ENCODE peak calls at places on chromosome 2, in nine cellular contexts. One of them, this sample, is unnamed.

GRCh38 chr2:148524519-148524919 is 120.0 kb upstream of the EPC2 start:
- DNase-seq in IMR-90: no peak
- DNase-seq in neural progenitor cell: no peak
- DNase-seq in neuronal stem cell: no peak
- DNase-seq in colonic mucosa: no peak
- DNase-seq in GM23248: no peak
- DNase-seq in NT2/D1: no peak
- DNase-seq in kidney: no peak
- DNase-seq in PC-3: no peak
- DNase-seq in this sample: no peak

GRCh38 chr2:43305537-43305936 is 79.1 kb upstream of the ZFP36L2 start:
- DNase-seq in PC-3: no peak
- DNase-seq in NT2/D1: no peak
- DNase-seq in neuronal stem cell: no peak
- DNase-seq in kidney: no peak
- DNase-seq in GM23248: peak; percentile 45
- DNase-seq in colonic mucosa: peak; percentile 39
- DNase-seq in IMR-90: no peak
- DNase-seq in neural progenitor cell: no peak
- DNase-seq in this sample: no peak

GRCh38 chr2:219557791-219558785 is 13.3 kb downstream of the OBSL1 start:
- DNase-seq in IMR-90: no peak
- DNase-seq in neural progenitor cell: no peak
- DNase-seq in PC-3: no peak
- DNase-seq in kidney: peak; percentile 63
- DNase-seq in colonic mucosa: no peak
- DNase-seq in GM23248: no peak
- DNase-seq in NT2/D1: no peak
- DNase-seq in neuronal stem cell: no peak
- DNase-seq in this sample: no peak

GRCh38 chr2:119024568-119024967 is 82.6 kb downstream of the MARCO start:
- DNase-seq in NT2/D1: no peak
- DNase-seq in kidney: no peak
- DNase-seq in neural progenitor cell: no peak
- DNase-seq in neuronal stem cell: no peak
- DNase-seq in PC-3: no peak
- DNase-seq in colonic mucosa: no peak
- DNase-seq in GM23248: no peak
- DNase-seq in IMR-90: no peak
- DNase-seq in this sample: no peak

GRCh38 chr2:113032737-113033136 is 19.9 kb downstream of the IL36B start:
- DNase-seq in neuronal stem cell: no peak
- DNase-seq in GM23248: no peak
- DNase-seq in NT2/D1: no peak
- DNase-seq in neural progenitor cell: no peak
- DNase-seq in kidney: no peak
- DNase-seq in colonic mucosa: no peak
- DNase-seq in IMR-90: no peak
- DNase-seq in PC-3: no peak
- DNase-seq in this sample: no peak

GRCh38 chr2:142868281-142868762 is 9.1 kb upstream of the KYNU start:
- DNase-seq in neuronal stem cell: no peak
- DNase-seq in kidney: peak; percentile 80
- DNase-seq in IMR-90: no peak
- DNase-seq in PC-3: peak; percentile 68
- DNase-seq in GM23248: peak; percentile 75
- DNase-seq in NT2/D1: no peak
- DNase-seq in neural progenitor cell: no peak
- DNase-seq in colonic mucosa: peak; percentile 86
- DNase-seq in this sample: no peak

GRCh38 chr2:190535119-190535439 is 557 bp upstream of the NEMP2 start:
- DNase-seq in NT2/D1: no peak
- DNase-seq in neural progenitor cell: no peak
- DNase-seq in IMR-90: no peak
- DNase-seq in neuronal stem cell: no peak
- DNase-seq in GM23248: peak; percentile 48
- DNase-seq in colonic mucosa: no peak
- DNase-seq in kidney: no peak
- DNase-seq in PC-3: no peak
- DNase-seq in this sample: no peak

GRCh38 chr2:217743980-217744761 is 258.6 kb downstream of the TNS1 start:
- DNase-seq in colonic mucosa: no peak
- DNase-seq in GM23248: no peak
- DNase-seq in NT2/D1: no peak
- DNase-seq in neuronal stem cell: no peak
- DNase-seq in PC-3: no peak
- DNase-seq in kidney: no peak
- DNase-seq in IMR-90: peak; percentile 12
- DNase-seq in neural progenitor cell: no peak
- DNase-seq in this sample: no peak

GRCh38 chr2:170873035-170873692 is 55.9 kb upstream of the GORASP2 start:
- DNase-seq in kidney: peak; percentile 81
- DNase-seq in NT2/D1: peak; percentile 78
- DNase-seq in neural progenitor cell: peak; percentile 87
- DNase-seq in PC-3: peak; percentile 84
- DNase-seq in GM23248: peak; percentile 79
- DNase-seq in IMR-90: peak; percentile 59
- DNase-seq in neuronal stem cell: peak; percentile 68
- DNase-seq in colonic mucosa: peak; percentile 72
- DNase-seq in this sample: peak; percentile 86

DNA sequence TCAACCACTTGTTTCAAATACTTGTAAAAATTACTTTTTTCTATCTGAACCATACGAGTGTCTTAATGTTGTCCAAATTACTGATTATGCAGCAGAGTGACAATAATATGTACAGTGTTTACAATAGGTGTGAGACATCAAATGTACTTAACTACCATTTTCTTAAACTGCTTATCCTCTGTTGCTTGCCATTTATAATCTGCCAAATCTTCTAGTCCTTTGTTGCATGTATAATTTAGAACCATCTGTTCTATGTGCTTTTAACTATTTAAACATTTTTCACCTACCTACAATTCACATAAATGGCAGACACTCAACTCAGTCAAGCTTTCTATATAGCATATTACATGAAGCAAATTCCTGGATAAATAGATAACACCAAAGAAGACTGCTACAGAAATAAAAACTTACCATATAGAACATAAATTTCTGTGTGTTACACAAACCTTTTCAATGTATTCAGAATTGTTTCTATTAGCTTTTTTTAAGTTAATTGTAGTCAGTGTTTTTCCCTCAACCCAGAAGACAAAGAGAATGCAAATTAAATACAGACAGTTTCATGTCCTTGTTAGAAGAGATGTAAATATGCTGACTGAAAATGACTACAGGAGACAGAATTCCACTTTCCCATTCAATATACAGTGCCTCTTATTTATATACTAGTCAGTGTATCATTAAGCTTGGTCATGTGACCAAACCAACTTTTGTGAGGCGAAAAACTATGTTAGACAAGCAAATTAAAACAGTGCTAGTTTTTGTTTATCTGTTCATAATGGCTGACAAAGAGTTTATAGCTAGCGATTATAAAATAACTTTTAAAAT is 2.6 kb downstream of the BAZ2B start:
- DNase-seq in PC-3: peak; percentile 32
- DNase-seq in kidney: no peak
- DNase-seq in neuronal stem cell: no peak
- DNase-seq in neural progenitor cell: no peak
- DNase-seq in NT2/D1: no peak
- DNase-seq in colonic mucosa: no peak
- DNase-seq in IMR-90: peak; percentile 53
- DNase-seq in GM23248: peak; percentile 59
- DNase-seq in this sample: no peak
- H3K9ac ChIP-seq in PC-3: peak overlapping the region; percentile 83
- H3K9ac ChIP-seq in kidney: peak overlapping the region; percentile 88
- H3K9ac ChIP-seq in neuronal stem cell: no peak overlapping the region
- H3K9ac ChIP-seq in neural progenitor cell: peak overlapping the region; percentile 92
- H3K9ac ChIP-seq in NT2/D1: peak overlapping the region; percentile 11
- H3K9ac ChIP-seq in colonic mucosa: no peak overlapping the region
- H3K9ac ChIP-seq in IMR-90: peak overlapping the region; percentile 58
- H3K9ac ChIP-seq in GM23248: peak overlapping the region; percentile 94
- H3K9ac ChIP-seq in this sample: no peak overlapping the region

GRCh38 chr2:20292984-20293383 is 57.7 kb downstream of the PUM2 start:
- DNase-seq in kidney: no peak
- DNase-seq in colonic mucosa: no peak
- DNase-seq in neuronal stem cell: no peak
- DNase-seq in GM23248: no peak
- DNase-seq in neural progenitor cell: no peak
- DNase-seq in NT2/D1: no peak
- DNase-seq in PC-3: no peak
- DNase-seq in IMR-90: no peak
- DNase-seq in this sample: no peak
- H3K36me3 ChIP-seq in kidney: peaks cover 10% of the 10 kb centered on the region
- H3K36me3 ChIP-seq in colonic mucosa: no peaks in the 10 kb centered on the region
- H3K36me3 ChIP-seq in neuronal stem cell: peaks cover 97% of the 10 kb centered on the region
- H3K36me3 ChIP-seq in GM23248: peaks cover 48% of the 10 kb centered on the region
- H3K36me3 ChIP-seq in neural progenitor cell: peaks cover 38% of the 10 kb centered on the region
- H3K36me3 ChIP-seq in NT2/D1: peaks cover 50% of the 10 kb centered on the region
- H3K36me3 ChIP-seq in PC-3: peaks cover 57% of the 10 kb centered on the region
- H3K36me3 ChIP-seq in IMR-90: peaks cover 29% of the 10 kb centered on the region
- H3K36me3 ChIP-seq in this sample: peaks cover 46% of the 10 kb centered on the region

GRCh38 chr2:130390460-130391057 is 34.7 kb downstream of the PTPN18 start:
- DNase-seq in IMR-90: no peak
- DNase-seq in neuronal stem cell: no peak
- DNase-seq in kidney: peak; percentile 82
- DNase-seq in neural progenitor cell: no peak
- DNase-seq in GM23248: no peak
- DNase-seq in colonic mucosa: peak; percentile 71
- DNase-seq in NT2/D1: no peak
- DNase-seq in PC-3: no peak
- DNase-seq in this sample: peak; percentile 84
- H3K9ac ChIP-seq in IMR-90: peak overlapping the region; percentile 37
- H3K9ac ChIP-seq in neuronal stem cell: no peak overlapping the region
- H3K9ac ChIP-seq in kidney: peak overlapping the region; percentile 34
- H3K9ac ChIP-seq in neural progenitor cell: no peak overlapping the region
- H3K9ac ChIP-seq in GM23248: peak overlapping the region; percentile 90
- H3K9ac ChIP-seq in colonic mucosa: peak overlapping the region; percentile 82
- H3K9ac ChIP-seq in NT2/D1: peak overlapping the region; percentile 39
- H3K9ac ChIP-seq in PC-3: no peak overlapping the region
- H3K9ac ChIP-seq in this sample: peak overlapping the region; percentile 92

DNA sequence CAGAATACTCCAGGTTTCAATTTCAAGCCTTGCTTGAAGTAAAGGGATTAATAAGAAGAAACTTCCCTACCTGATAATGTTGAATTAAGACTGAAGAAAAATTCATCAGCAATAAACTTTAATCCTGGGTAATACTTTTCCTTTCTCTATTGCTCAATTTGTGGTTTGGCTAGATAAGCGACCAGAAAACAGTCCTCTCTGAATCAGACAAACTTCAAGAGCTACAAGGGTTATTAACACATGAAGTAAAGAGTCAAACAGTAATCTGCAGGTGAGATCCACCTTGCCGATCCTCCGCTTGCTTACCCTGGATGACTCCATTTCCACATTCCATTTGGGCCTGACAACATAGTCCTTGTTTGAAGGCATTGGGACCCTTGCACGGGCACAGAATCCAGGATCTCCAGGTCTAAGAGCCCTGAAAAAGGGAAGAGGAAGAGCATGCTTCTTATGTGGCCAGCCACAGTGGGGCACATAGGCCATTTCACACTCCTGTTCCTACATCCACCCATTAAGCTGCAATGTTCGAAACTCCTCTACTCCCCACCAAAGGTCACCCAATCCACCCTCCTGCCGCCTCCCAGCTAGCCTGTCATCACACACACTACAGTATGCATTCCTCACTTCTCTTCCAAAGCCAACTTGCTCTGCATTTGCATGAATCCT is 39.9 kb downstream of the IWS1 start:
- DNase-seq in colonic mucosa: no peak
- DNase-seq in PC-3: no peak
- DNase-seq in kidney: no peak
- DNase-seq in neuronal stem cell: no peak
- DNase-seq in NT2/D1: no peak
- DNase-seq in GM23248: peak; percentile 59
- DNase-seq in IMR-90: peak; percentile 20
- DNase-seq in neural progenitor cell: no peak
- DNase-seq in this sample: no peak
- H3K36me3 ChIP-seq in colonic mucosa: peaks cover 6% of the 10 kb centered on the region
- H3K36me3 ChIP-seq in PC-3: peaks cover 85% of the 10 kb centered on the region
- H3K36me3 ChIP-seq in kidney: peaks cover 49% of the 10 kb centered on the region
- H3K36me3 ChIP-seq in neuronal stem cell: peaks cover 98% of the 10 kb centered on the region
- H3K36me3 ChIP-seq in NT2/D1: peaks cover 91% of the 10 kb centered on the region
- H3K36me3 ChIP-seq in GM23248: peaks cover 55% of the 10 kb centered on the region
- H3K36me3 ChIP-seq in IMR-90: peaks cover 58% of the 10 kb centered on the region
- H3K36me3 ChIP-seq in neural progenitor cell: peaks cover 29% of the 10 kb centered on the region
- H3K36me3 ChIP-seq in this sample: peaks cover 43% of the 10 kb centered on the region

GRCh38 chr2:134205087-134205486 is 48.8 kb upstream of the MGAT5 start:
- DNase-seq in GM23248: no peak
- DNase-seq in kidney: no peak
- DNase-seq in PC-3: no peak
- DNase-seq in IMR-90: no peak
- DNase-seq in neuronal stem cell: no peak
- DNase-seq in neural progenitor cell: no peak
- DNase-seq in colonic mucosa: no peak
- DNase-seq in NT2/D1: no peak
- DNase-seq in this sample: no peak

GRCh38 chr2:134203175-134203574 is 50.7 kb upstream of the MGAT5 start:
- DNase-seq in kidney: no peak
- DNase-seq in IMR-90: no peak
- DNase-seq in neuronal stem cell: no peak
- DNase-seq in neural progenitor cell: no peak
- DNase-seq in PC-3: peak; percentile 12
- DNase-seq in NT2/D1: no peak
- DNase-seq in GM23248: no peak
- DNase-seq in colonic mucosa: no peak
- DNase-seq in this sample: no peak

GRCh38 chr2:134200024-134200423 is 53.8 kb upstream of the MGAT5 start:
- DNase-seq in neuronal stem cell: no peak
- DNase-seq in neural progenitor cell: no peak
- DNase-seq in IMR-90: no peak
- DNase-seq in NT2/D1: no peak
- DNase-seq in colonic mucosa: no peak
- DNase-seq in kidney: no peak
- DNase-seq in GM23248: no peak
- DNase-seq in PC-3: no peak
- DNase-seq in this sample: no peak

GRCh38 chr2:134201559-134201958 is 52.3 kb upstream of the MGAT5 start:
- DNase-seq in IMR-90: no peak
- DNase-seq in neural progenitor cell: no peak
- DNase-seq in NT2/D1: no peak
- DNase-seq in PC-3: no peak
- DNase-seq in neuronal stem cell: no peak
- DNase-seq in kidney: no peak
- DNase-seq in colonic mucosa: no peak
- DNase-seq in GM23248: no peak
- DNase-seq in this sample: no peak

DNA sequence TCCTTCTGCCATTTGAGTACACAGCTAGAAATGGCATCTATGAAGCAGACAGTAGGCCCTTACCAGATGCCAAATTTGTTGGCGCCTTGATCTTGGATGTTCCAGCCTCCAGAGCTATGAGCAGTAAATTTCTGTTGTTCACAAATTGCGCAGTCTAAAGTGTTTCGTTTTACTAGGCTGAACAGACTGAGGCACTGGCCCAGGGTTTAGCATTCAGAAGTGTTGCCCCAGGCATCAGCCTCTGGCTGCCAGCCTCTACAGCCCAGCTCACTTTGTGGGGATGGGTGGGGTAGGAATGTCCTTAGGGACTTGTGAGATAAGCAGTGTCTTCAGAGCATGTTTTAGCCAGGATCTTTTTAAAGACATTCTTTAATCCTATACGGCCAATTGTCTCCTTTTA is 51.5 kb upstream of the MGAT5 start:
- DNase-seq in neural progenitor cell: peak; percentile 11
- DNase-seq in IMR-90: no peak
- DNase-seq in GM23248: peak; percentile 24
- DNase-seq in NT2/D1: no peak
- DNase-seq in PC-3: no peak
- DNase-seq in colonic mucosa: no peak
- DNase-seq in kidney: no peak
- DNase-seq in neuronal stem cell: no peak
- DNase-seq in this sample: no peak
- H3K9ac ChIP-seq in neural progenitor cell: no peak overlapping the region
- H3K9ac ChIP-seq in IMR-90: no peak overlapping the region
- H3K9ac ChIP-seq in GM23248: no peak overlapping the region
- H3K9ac ChIP-seq in NT2/D1: no peak overlapping the region
- H3K9ac ChIP-seq in PC-3: no peak overlapping the region
- H3K9ac ChIP-seq in colonic mucosa: no peak overlapping the region
- H3K9ac ChIP-seq in kidney: no peak overlapping the region
- H3K9ac ChIP-seq in neuronal stem cell: no peak overlapping the region
- H3K9ac ChIP-seq in this sample: no peak overlapping the region

This sample was measured in Karpas-422.